ENCODE peak calls at places on chromosomes 6 and 20, in ten cellular contexts. One of them, this sample, is unnamed.

GRCh38 chr6:73461537-73462350 is at the start of gene MTO1:
- DNase-seq in activated T-helper 1 cell treated with Interleukin-2 at 50 U/mL for 16 hours: peak
- DNase-seq in psoas muscle: peak
- DNase-seq in K562: peak
- DNase-seq in progenitor cell of endocrine pancreas: peak
- DNase-seq in MCF 10A: peak
- DNase-seq in NCI-H1436 treated with DMSO at 0.1 percent for 48 hours: peak
- DNase-seq in AG09309: peak
- DNase-seq in astrocyte of the spinal cord: peak
- DNase-seq in T-helper 17 cell: peak
- DNase-seq in this sample: peak

GRCh38 chr6:222468-222867 is 69.8 kb upstream of the DUSP22 start:
- DNase-seq in MCF 10A: no peak
- DNase-seq in AG09309: no peak
- DNase-seq in NCI-H1436 treated with DMSO at 0.1 percent for 48 hours: no peak
- DNase-seq in psoas muscle: no peak
- DNase-seq in progenitor cell of endocrine pancreas: no peak
- DNase-seq in T-helper 17 cell: no peak
- DNase-seq in astrocyte of the spinal cord: no peak
- DNase-seq in activated T-helper 1 cell treated with Interleukin-2 at 50 U/mL for 16 hours: no peak
- DNase-seq in K562: no peak
- DNase-seq in this sample: no peak

GRCh38 chr20:6828794-6829423 is 61.4 kb downstream of the BMP2 start:
- DNase-seq in AG09309: peak
- DNase-seq in psoas muscle: peak
- DNase-seq in progenitor cell of endocrine pancreas: peak
- DNase-seq in NCI-H1436 treated with DMSO at 0.1 percent for 48 hours: peak
- DNase-seq in K562: peak
- DNase-seq in T-helper 17 cell: no peak
- DNase-seq in astrocyte of the spinal cord: peak
- DNase-seq in MCF 10A: peak
- DNase-seq in activated T-helper 1 cell treated with Interleukin-2 at 50 U/mL for 16 hours: no peak
- DNase-seq in this sample: peak

GRCh38 chr6:142752348-142752747 is 192.6 kb downstream of the HIVEP2 start:
- DNase-seq in activated T-helper 1 cell treated with Interleukin-2 at 50 U/mL for 16 hours: no peak
- DNase-seq in MCF 10A: no peak
- DNase-seq in psoas muscle: no peak
- DNase-seq in NCI-H1436 treated with DMSO at 0.1 percent for 48 hours: no peak
- DNase-seq in T-helper 17 cell: no peak
- DNase-seq in astrocyte of the spinal cord: no peak
- DNase-seq in AG09309: no peak
- DNase-seq in progenitor cell of endocrine pancreas: no peak
- DNase-seq in K562: no peak
- DNase-seq in this sample: no peak

GRCh38 chr6:116633685-116634084 is 17.4 kb downstream of the RSPH4A start:
- DNase-seq in progenitor cell of endocrine pancreas: no peak
- DNase-seq in AG09309: no peak
- DNase-seq in MCF 10A: peak
- DNase-seq in astrocyte of the spinal cord: no peak
- DNase-seq in K562: no peak
- DNase-seq in NCI-H1436 treated with DMSO at 0.1 percent for 48 hours: no peak
- DNase-seq in T-helper 17 cell: no peak
- DNase-seq in activated T-helper 1 cell treated with Interleukin-2 at 50 U/mL for 16 hours: no peak
- DNase-seq in psoas muscle: no peak
- DNase-seq in this sample: no peak

GRCh38 chr6:107115695-107116327 is 496 bp upstream of the BEND3 start:
- DNase-seq in K562: peak
- DNase-seq in T-helper 17 cell: no peak
- DNase-seq in astrocyte of the spinal cord: peak
- DNase-seq in psoas muscle: peak
- DNase-seq in activated T-helper 1 cell treated with Interleukin-2 at 50 U/mL for 16 hours: no peak
- DNase-seq in NCI-H1436 treated with DMSO at 0.1 percent for 48 hours: no peak
- DNase-seq in AG09309: no peak
- DNase-seq in MCF 10A: peak
- DNase-seq in progenitor cell of endocrine pancreas: peak
- DNase-seq in this sample: peak

GRCh38 chr20:58746551-58747399 is 54.2 kb downstream of the NPEPL1 start:
- DNase-seq in progenitor cell of endocrine pancreas: no peak
- DNase-seq in MCF 10A: no peak
- DNase-seq in psoas muscle: no peak
- DNase-seq in K562: no peak
- DNase-seq in astrocyte of the spinal cord: peak
- DNase-seq in activated T-helper 1 cell treated with Interleukin-2 at 50 U/mL for 16 hours: no peak
- DNase-seq in AG09309: no peak
- DNase-seq in T-helper 17 cell: no peak
- DNase-seq in NCI-H1436 treated with DMSO at 0.1 percent for 48 hours: no peak
- DNase-seq in this sample: no peak

GRCh38 chr6:15065603-15066002 is 180.3 kb upstream of the JARID2 start:
- DNase-seq in MCF 10A: no peak
- DNase-seq in activated T-helper 1 cell treated with Interleukin-2 at 50 U/mL for 16 hours: no peak
- DNase-seq in NCI-H1436 treated with DMSO at 0.1 percent for 48 hours: no peak
- DNase-seq in astrocyte of the spinal cord: no peak
- DNase-seq in psoas muscle: no peak
- DNase-seq in K562: no peak
- DNase-seq in T-helper 17 cell: no peak
- DNase-seq in progenitor cell of endocrine pancreas: no peak
- DNase-seq in AG09309: no peak
- DNase-seq in this sample: no peak

GRCh38 chr20:41352106-41352505 is 11.5 kb downstream of the LPIN3 start:
- DNase-seq in activated T-helper 1 cell treated with Interleukin-2 at 50 U/mL for 16 hours: no peak
- DNase-seq in AG09309: no peak
- DNase-seq in progenitor cell of endocrine pancreas: no peak
- DNase-seq in psoas muscle: no peak
- DNase-seq in NCI-H1436 treated with DMSO at 0.1 percent for 48 hours: no peak
- DNase-seq in astrocyte of the spinal cord: no peak
- DNase-seq in MCF 10A: no peak
- DNase-seq in K562: peak
- DNase-seq in T-helper 17 cell: no peak
- DNase-seq in this sample: no peak

GRCh38 chr20:4835244-4836177 is 113.8 kb downstream of the PRND start:
- DNase-seq in psoas muscle: peak
- DNase-seq in progenitor cell of endocrine pancreas: no peak
- DNase-seq in MCF 10A: no peak
- DNase-seq in NCI-H1436 treated with DMSO at 0.1 percent for 48 hours: no peak
- DNase-seq in astrocyte of the spinal cord: peak
- DNase-seq in AG09309: no peak
- DNase-seq in activated T-helper 1 cell treated with Interleukin-2 at 50 U/mL for 16 hours: no peak
- DNase-seq in K562: no peak
- DNase-seq in T-helper 17 cell: no peak
- DNase-seq in this sample: no peak